ENCODE peak calls at places on chromosomes 6 and 20, in six cellular contexts. T is CD8-positive, alpha-beta T cell; W is nucleus accumbens; M is stimulated activated naive B cell treated with anti-CD40 and anti-IgM and Interleukin-4, amounts not matched to agents 10 μg/mL and 1 μg/mL and 100 μg/mL, for 72 hours; F is activated T-helper 1 cell treated with anti-CD3 and anti-CD28 coated beads, Interleukin-2, amount 50 U/mL, for 16 hours; E is HT-29. P is an unnamed sample.

GRCh38 chr6:127267742-127268588 is 1.3 kb downstream of the RNF146 start:
- DNase-seq in T (no peak), W (no peak), M (no peak), F (no peak), E (peak; percentile 55), P (no peak)

GRCh38 chr20:19646963-19647362 is 111.1 kb upstream of the RIN2 start:
- DNase-seq in T (no peak), W (no peak), M (no peak), F (no peak), E (no peak), P (no peak)

GRCh38 chr20:25067102-25067987 is 9.4 kb upstream of the ACSS1 start:
- DNase-seq in T (no peak), W (no peak), M (no peak), F (no peak), E (no peak), P (no peak)

GRCh38 chr20:2956480-2956879 is 83.2 kb downstream of the PTPRA start:
- DNase-seq in T (no peak), W (no peak), M (no peak), F (no peak), E (no peak), P (no peak)

GRCh38 chr6:120826253-120826652 is 508.0 kb downstream of the TBC1D32 start:
- DNase-seq in T (no peak), W (no peak), M (peak; percentile 4), F (no peak), E (peak; percentile 72), P (no peak)

GRCh38 chr20:33650753-33651561 is 11.2 kb upstream of the C20orf144 start:
- DNase-seq in T (no peak), W (no peak), M (no peak), F (no peak), E (peak; percentile 78), P (no peak)

GRCh38 chr6:75602897-75603395 is 1.3 kb downstream of the SENP6 start:
- DNase-seq in T (no peak), W (no peak), M (no peak), F (no peak), E (peak; percentile 42), P (no peak)

GRCh38 chr6:21594427-21595264 is 1.1 kb downstream of the SOX4 start:
- DNase-seq in T (peak; percentile 29), W (peak; percentile 60), M (peak; percentile 33), F (no peak), E (peak; percentile 67), P (no peak)

GRCh38 chr6:45513331-45513730 is 135.6 kb upstream of the SUPT3H start:
- DNase-seq in T (no peak), W (no peak), M (no peak), F (no peak), E (no peak), P (no peak)

GRCh38 chr6:27502508-27503435 is 29.9 kb upstream of the ZNF184 start:
- DNase-seq in T (peak; percentile 70), W (peak; percentile 21), M (peak; percentile 72), F (peak; percentile 37), E (peak; percentile 82), P (peak; percentile 80)

GRCh38 chr20:58511364-58511763 is 3.8 kb downstream of the APCDD1L start:
- DNase-seq in T (no peak), W (no peak), M (no peak), F (no peak), E (no peak), P (no peak)

GRCh38 chr6:153162646-153163045 is 31.6 kb upstream of the RGS17 start:
- DNase-seq in T (no peak), W (no peak), M (no peak), F (no peak), E (no peak), P (no peak)

GRCh38 chr20:8156603-8157079 is 24.6 kb downstream of the PLCB1 start:
- DNase-seq in T (no peak), W (no peak), M (no peak), F (no peak), E (peak; percentile 85), P (peak; percentile 23)

GRCh38 chr6:143180860-143181259 is 120.2 kb downstream of the AIG1 start:
- DNase-seq in T (no peak), W (no peak), M (no peak), F (no peak), E (no peak), P (no peak)

GRCh38 chr20:63167026-63167917 is 48.7 kb downstream of the YTHDF1 start:
- DNase-seq in T (no peak), W (no peak), M (no peak), F (no peak), E (peak; percentile 50), P (no peak)

GRCh38 chr6:1600764-1601615 is 8.7 kb upstream of the FOXC1 start:
- DNase-seq in T (no peak), W (no peak), M (no peak), F (no peak), E (no peak), P (no peak)

GRCh38 chr6:19812512-19813119 is 24.6 kb upstream of the ID4 start:
- DNase-seq in T (no peak), W (no peak), M (no peak), F (no peak), E (peak; percentile 36), P (no peak)

GRCh38 chr20:37298190-37298939 is 8.9 kb downstream of the MANBAL start:
- DNase-seq in T (no peak), W (no peak), M (no peak), F (no peak), E (no peak), P (no peak)

GRCh38 chr6:21935561-21936028 is 342.0 kb downstream of the SOX4 start:
- DNase-seq in T (no peak), W (no peak), M (no peak), F (no peak), E (peak; percentile 56), P (no peak)

GRCh38 chr6:12208190-12208589 is 82.0 kb upstream of the EDN1 start:
- DNase-seq in T (no peak), W (no peak), M (no peak), F (no peak), E (no peak), P (no peak)

GRCh38 chr6:16759181-16759645 is 2.0 kb downstream of the ATXN1 start:
- DNase-seq in T (no peak), W (peak; percentile 39), M (no peak), F (no peak), E (peak; percentile 56), P (no peak)

GRCh38 chr6:166304106-166304505 is 4.1 kb downstream of the PRR18 start:
- DNase-seq in T (no peak), W (no peak), M (no peak), F (no peak), E (no peak), P (no peak)

GRCh38 chr6:108921547-108922331 is 73.5 kb downstream of the ARMC2 start:
- DNase-seq in T (no peak), W (no peak), M (peak; percentile 24), F (no peak), E (peak; percentile 46), P (no peak)

GRCh38 chr20:5919634-5920544 is 30.4 kb downstream of the TRMT6 start:
- DNase-seq in T (no peak), W (no peak), M (no peak), F (no peak), E (no peak), P (no peak)

P was measured in GM12878.